ENCODE peak calls at places on chromosome 9, in nine cellular contexts. F is hypothalamus; D is head of caudate nucleus; L is EH; U is coronary artery; Y is H54; Q is NCI-H774; V is stimulated activated CD4-positive, alpha-beta T cell treated with anti-CD3 and anti-CD28 coated beads, Interleukin-4, amount 100 ng/mL, for 48 hours; P is RCC 7860. N is an unnamed sample.

GRCh38 chr9:137240321-137240840 is 706 bp upstream of the TUBB4B start:
- DNase-seq in F (peak), D (peak), L (peak), U (peak), Y (peak), Q (peak), V (peak), P (peak), N (peak)

GRCh38 chr9:26746357-26747072 is 146.1 kb downstream of the CAAP1 start:
- DNase-seq in F (no peak), D (no peak), L (peak), U (no peak), Y (peak), Q (no peak), V (no peak), P (peak), N (peak)

GRCh38 chr9:93589688-93590087 is 13.3 kb downstream of the PHF2 start:
- DNase-seq in F (no peak), D (no peak), L (peak), U (peak), Y (no peak), Q (no peak), V (no peak), P (no peak), N (no peak)

GRCh38 chr9:127567119-127567897 is 44.8 kb upstream of the STXBP1 start:
- DNase-seq in F (no peak), D (no peak), L (peak), U (no peak), Y (no peak), Q (no peak), V (no peak), P (peak), N (peak)

GRCh38 chr9:101342595-101342994 is 42.2 kb downstream of the BAAT start:
- DNase-seq in F (no peak), D (no peak), L (no peak), U (no peak), Y (no peak), Q (no peak), V (no peak), P (no peak), N (no peak)

GRCh38 chr9:121946465-121946864 is 146.6 kb downstream of the TTLL11 start:
- DNase-seq in F (no peak), D (no peak), L (no peak), U (no peak), Y (no peak), Q (no peak), V (no peak), P (no peak), N (no peak)

GRCh38 chr9:14313951-14314423 is at the start of gene NFIB:
- DNase-seq in F (no peak), D (peak), L (peak), U (no peak), Y (peak), Q (peak), V (no peak), P (no peak), N (no peak)

GRCh38 chr9:137484551-137485315 is 25.6 kb upstream of the NSMF start:
- DNase-seq in F (no peak), D (no peak), L (no peak), U (no peak), Y (no peak), Q (no peak), V (no peak), P (no peak), N (no peak)

GRCh38 chr9:107068581-107068980 is 205.6 kb downstream of the ZNF462 start:
- DNase-seq in F (no peak), D (no peak), L (no peak), U (no peak), Y (no peak), Q (no peak), V (no peak), P (no peak), N (no peak)

GRCh38 chr9:33153666-33154065 is 13.5 kb downstream of the B4GALT1 start:
- DNase-seq in F (no peak), D (no peak), L (no peak), U (no peak), Y (no peak), Q (no peak), V (no peak), P (no peak), N (no peak)

GRCh38 chr9:128494108-128494742 is 10.3 kb upstream of the GLE1 start:
- DNase-seq in F (no peak), D (no peak), L (no peak), U (no peak), Y (no peak), Q (peak), V (no peak), P (no peak), N (no peak)

GRCh38 chr9:93096131-93096802 is at the start of gene CARD19:
- DNase-seq in F (no peak), D (peak), L (peak), U (no peak), Y (peak), Q (peak), V (no peak), P (no peak), N (peak)

GRCh38 chr9:118088075-118088474 is 383.9 kb downstream of the TLR4 start:
- DNase-seq in F (no peak), D (no peak), L (no peak), U (no peak), Y (no peak), Q (no peak), V (no peak), P (no peak), N (no peak)

GRCh38 chr9:34623386-34624235 is 3.3 kb upstream of the DCTN3 start:
- DNase-seq in F (no peak), D (no peak), L (no peak), U (no peak), Y (no peak), Q (no peak), V (no peak), P (no peak), N (no peak)

GRCh38 chr9:123016631-123017030 is 16.8 kb upstream of the GPR21 start:
- DNase-seq in F (no peak), D (no peak), L (no peak), U (no peak), Y (no peak), Q (no peak), V (no peak), P (no peak), N (no peak)

GRCh38 chr9:76451234-76451633 is 7.7 kb upstream of the GCNT1 start:
- DNase-seq in F (no peak), D (no peak), L (peak), U (no peak), Y (peak), Q (no peak), V (no peak), P (peak), N (no peak)

GRCh38 chr9:135075234-135076142 is 12.0 kb upstream of the OLFM1 start:
- DNase-seq in F (peak), D (peak), L (peak), U (peak), Y (peak), Q (no peak), V (no peak), P (no peak), N (no peak)

GRCh38 chr9:134546746-134547145 is 94.9 kb upstream of the COL5A1 start:
- DNase-seq in F (no peak), D (no peak), L (no peak), U (no peak), Y (no peak), Q (no peak), V (no peak), P (no peak), N (no peak)

GRCh38 chr9:86944974-86945867 is 2.1 kb downstream of the GAS1 start:
- DNase-seq in F (no peak), D (no peak), L (peak), U (no peak), Y (no peak), Q (no peak), V (no peak), P (no peak), N (no peak)

GRCh38 chr9:69331444-69331843 is 6.4 kb downstream of the ENTREP1 start:
- DNase-seq in F (no peak), D (no peak), L (no peak), U (no peak), Y (no peak), Q (no peak), V (no peak), P (no peak), N (no peak)

GRCh38 chr9:76921161-76921560 is 15.2 kb upstream of the PRUNE2 start:
- DNase-seq in F (no peak), D (no peak), L (no peak), U (no peak), Y (no peak), Q (no peak), V (no peak), P (no peak), N (no peak)

GRCh38 chr9:34499101-34499500 is 23.7 kb downstream of the ENHO start:
- DNase-seq in F (no peak), D (no peak), L (no peak), U (no peak), Y (no peak), Q (no peak), V (no peak), P (no peak), N (no peak)

GRCh38 chr9:70865471-70865870 is 255.9 kb downstream of the TRPM3 start:
- DNase-seq in F (no peak), D (no peak), L (peak), U (no peak), Y (no peak), Q (no peak), V (no peak), P (no peak), N (no peak)

GRCh38 chr9:77291714-77292113 is 114.4 kb downstream of the VPS13A start:
- DNase-seq in F (no peak), D (no peak), L (peak), U (no peak), Y (peak), Q (no peak), V (no peak), P (no peak), N (peak)

GRCh38 chr9:130186839-130187522 is 14.8 kb downstream of the NCS1 start:
- DNase-seq in F (no peak), D (peak), L (peak), U (peak), Y (peak), Q (no peak), V (no peak), P (peak), N (peak)

GRCh38 chr9:123364241-123364824 is 8.3 kb downstream of the CRB2 start:
- DNase-seq in F (no peak), D (peak), L (peak), U (no peak), Y (peak), Q (no peak), V (no peak), P (peak), N (no peak)

GRCh38 chr9:22037954-22038690 is 29.0 kb upstream of the CDKN2B start:
- DNase-seq in F (no peak), D (no peak), L (peak), U (no peak), Y (no peak), Q (no peak), V (no peak), P (no peak), N (peak)

GRCh38 chr9:13278023-13278367 is 1.5 kb downstream of the MPDZ start:
- DNase-seq in F (no peak), D (no peak), L (no peak), U (no peak), Y (no peak), Q (no peak), V (no peak), P (no peak), N (peak)

GRCh38 chr9:90547896-90548295 is 94.7 kb downstream of the DIRAS2 start:
- DNase-seq in F (no peak), D (no peak), L (peak), U (no peak), Y (no peak), Q (no peak), V (no peak), P (peak), N (no peak)

GRCh38 chr9:112945620-112946208 is 55.0 kb upstream of the SLC46A2 start:
- DNase-seq in F (no peak), D (no peak), L (no peak), U (no peak), Y (no peak), Q (no peak), V (peak), P (no peak), N (no peak)

GRCh38 chr9:27276182-27277030 is 20.5 kb downstream of the EQTN start:
- DNase-seq in F (no peak), D (no peak), L (peak), U (no peak), Y (peak), Q (peak), V (no peak), P (peak), N (peak)

GRCh38 chr9:5438301-5439162 is 807 bp upstream of the PLGRKT start:
- DNase-seq in F (no peak), D (no peak), L (peak), U (no peak), Y (no peak), Q (no peak), V (no peak), P (peak), N (no peak)

GRCh38 chr9:121972501-121972981 is 120.6 kb downstream of the TTLL11 start:
- DNase-seq in F (no peak), D (no peak), L (peak), U (no peak), Y (peak), Q (no peak), V (no peak), P (peak), N (no peak)

GRCh38 chr9:37730256-37730655 is 23.3 kb upstream of the TRMT10B start:
- DNase-seq in F (no peak), D (no peak), L (peak), U (no peak), Y (no peak), Q (no peak), V (no peak), P (no peak), N (no peak)

GRCh38 chr9:111622626-111623025 is 8.5 kb upstream of the DNAJC25 start:
- DNase-seq in F (no peak), D (no peak), L (peak), U (no peak), Y (peak), Q (no peak), V (no peak), P (peak), N (peak)

N was measured in COLO829.